ENCODE peak calls at places on chromosomes 1 and 21, in nine cellular contexts. R, V, B, O, I, X, H, E and W are unnamed samples.

GRCh38 chr1:109295712-109296415 is 10.9 kb downstream of the MYBPHL start:
- DNase-seq in R (no peak), V (no peak), B (no peak), O (no peak), I (no peak), X (no peak), H (no peak), E (no peak), W (no peak)

GRCh38 chr1:31715873-31716220 is 12.0 kb upstream of the COL16A1 start:
- DNase-seq in R (no peak), V (no peak), B (no peak), O (no peak), I (no peak), X (no peak), H (no peak), E (no peak), W (no peak)

GRCh38 chr1:109617291-109617801 is 2.1 kb downstream of the GNAT2 start:
- DNase-seq in R (peak; percentile 21), V (peak; percentile 74), B (no peak), O (peak; percentile 18), I (no peak), X (peak; percentile 45), H (no peak), E (no peak), W (peak; percentile 31)

GRCh38 chr1:154371436-154371835 is 33.7 kb upstream of the IL6R start:
- DNase-seq in R (no peak), V (no peak), B (no peak), O (no peak), I (no peak), X (no peak), H (no peak), E (no peak), W (no peak)

GRCh38 chr1:233627376-233627775 is 13.5 kb downstream of the KCNK1 start:
- DNase-seq in R (peak; percentile 44), V (no peak), B (no peak), O (no peak), I (no peak), X (no peak), H (peak; percentile 10), E (no peak), W (no peak)

GRCh38 chr1:246476771-246477170 is 30.3 kb downstream of the SMYD3 start:
- DNase-seq in R (peak; percentile 37), V (no peak), B (no peak), O (no peak), I (no peak), X (no peak), H (no peak), E (no peak), W (no peak)

GRCh38 chr1:14100444-14100843 is 400.5 kb downstream of the PRDM2 start:
- DNase-seq in R (no peak), V (no peak), B (no peak), O (no peak), I (no peak), X (no peak), H (no peak), E (no peak), W (no peak)

GRCh38 chr1:34918609-34919561 is 10.6 kb downstream of the DLGAP3 start:
- DNase-seq in R (no peak), V (no peak), B (no peak), O (no peak), I (no peak), X (peak; percentile 55), H (no peak), E (no peak), W (no peak)

GRCh38 chr1:160558679-160559078 is 20.6 kb downstream of the CD84 start:
- DNase-seq in R (no peak), V (no peak), B (no peak), O (no peak), I (no peak), X (no peak), H (no peak), E (no peak), W (no peak)

GRCh38 chr1:145892486-145893087 is 6.9 kb upstream of the ANKRD35 start:
- DNase-seq in R (no peak), V (no peak), B (no peak), O (no peak), I (no peak), X (no peak), H (no peak), E (no peak), W (no peak)

GRCh38 chr1:219741011-219741859 is 128.3 kb upstream of the ZC3H11B start:
- DNase-seq in R (no peak), V (no peak), B (no peak), O (no peak), I (no peak), X (no peak), H (no peak), E (no peak), W (no peak)

GRCh38 chr1:19476440-19477190 is 8.7 kb downstream of the CAPZB start:
- DNase-seq in R (peak; percentile 79), V (peak; percentile 30), B (no peak), O (no peak), I (no peak), X (no peak), H (no peak), E (no peak), W (no peak)

GRCh38 chr1:154534263-154534844 is 24.1 kb downstream of the UBE2Q1 start:
- DNase-seq in R (no peak), V (peak; percentile 35), B (no peak), O (peak; percentile 40), I (no peak), X (peak; percentile 70), H (no peak), E (no peak), W (peak; percentile 50)

GRCh38 chr1:18723206-18723605 is 92.6 kb downstream of the PAX7 start:
- DNase-seq in R (no peak), V (no peak), B (no peak), O (no peak), I (no peak), X (no peak), H (no peak), E (no peak), W (no peak)

GRCh38 chr1:233505130-233505529 is 108.8 kb upstream of the KCNK1 start:
- DNase-seq in R (no peak), V (no peak), B (no peak), O (no peak), I (no peak), X (no peak), H (no peak), E (no peak), W (no peak)

GRCh38 chr1:34650800-34651199 is 104.0 kb upstream of the GJB5 start:
- DNase-seq in R (no peak), V (no peak), B (no peak), O (no peak), I (no peak), X (no peak), H (no peak), E (no peak), W (no peak)

GRCh38 chr1:54229281-54229891 is 29.4 kb downstream of the MRPL37 start:
- DNase-seq in R (peak; percentile 66), V (peak; percentile 78), B (no peak), O (peak; percentile 26), I (peak; percentile 39), X (no peak), H (peak; percentile 0), E (no peak), W (peak; percentile 64)

GRCh38 chr21:21664871-21665270 is 666.7 kb downstream of the NCAM2 start:
- DNase-seq in R (no peak), V (no peak), B (no peak), O (no peak), I (no peak), X (no peak), H (no peak), E (no peak), W (no peak)

GRCh38 chr1:244092293-244093264 is 41.5 kb downstream of the ZBTB18 start:
- DNase-seq in R (no peak), V (peak; percentile 32), B (no peak), O (no peak), I (peak; percentile 7), X (no peak), H (no peak), E (no peak), W (peak; percentile 98)

GRCh38 chr1:46003315-46003714 is 129.1 kb downstream of the PIK3R3 start:
- DNase-seq in R (no peak), V (no peak), B (no peak), O (no peak), I (no peak), X (no peak), H (no peak), E (no peak), W (no peak)

GRCh38 chr1:51423098-51423821 is 92.9 kb upstream of the TTC39A start:
- DNase-seq in R (no peak), V (no peak), B (no peak), O (no peak), I (no peak), X (peak; percentile 7), H (no peak), E (no peak), W (no peak)

GRCh38 chr1:18315449-18315848 is 165.3 kb upstream of the KLHDC7A start:
- DNase-seq in R (no peak), V (no peak), B (no peak), O (no peak), I (no peak), X (no peak), H (no peak), E (no peak), W (no peak)

GRCh38 chr1:16126160-16126559 is 29.7 kb downstream of the EPHA2 start:
- DNase-seq in R (no peak), V (no peak), B (no peak), O (no peak), I (no peak), X (no peak), H (no peak), E (no peak), W (no peak)

GRCh38 chr1:108000620-108001105 is 35.7 kb upstream of the VAV3 start:
- DNase-seq in R (no peak), V (no peak), B (no peak), O (no peak), I (peak; percentile 55), X (no peak), H (no peak), E (peak; percentile 72), W (peak; percentile 8)

GRCh38 chr1:247322849-247323586 is 8.6 kb downstream of the ZNF496 start:
- DNase-seq in R (no peak), V (no peak), B (no peak), O (no peak), I (no peak), X (peak; percentile 39), H (no peak), E (no peak), W (no peak)

GRCh38 chr1:16991571-16991970 is 11.2 kb upstream of the MFAP2 start:
- DNase-seq in R (no peak), V (no peak), B (no peak), O (no peak), I (no peak), X (no peak), H (no peak), E (no peak), W (no peak)

GRCh38 chr1:227270554-227270953 is 47.7 kb downstream of the CDC42BPA start:
- DNase-seq in R (no peak), V (no peak), B (no peak), O (no peak), I (no peak), X (no peak), H (no peak), E (no peak), W (no peak)

GRCh38 chr1:233543338-233544255 is 70.3 kb upstream of the KCNK1 start:
- DNase-seq in R (no peak), V (peak; percentile 22), B (no peak), O (peak; percentile 80), I (peak; percentile 64), X (no peak), H (no peak), E (no peak), W (peak; percentile 92)

GRCh38 chr1:53620620-53620957 is 118.4 kb downstream of the GLIS1 start:
- DNase-seq in R (no peak), V (no peak), B (no peak), O (no peak), I (no peak), X (no peak), H (no peak), E (peak; percentile 32), W (no peak)

GRCh38 chr1:200433586-200433985 is 23.8 kb upstream of the ZNF281 start:
- DNase-seq in R (no peak), V (no peak), B (no peak), O (no peak), I (no peak), X (no peak), H (no peak), E (no peak), W (no peak)

GRCh38 chr1:181508486-181509165 is 25.3 kb downstream of the CACNA1E start:
- DNase-seq in R (no peak), V (no peak), B (no peak), O (no peak), I (no peak), X (no peak), H (no peak), E (no peak), W (no peak)